ENCODE peak calls at places on chromosomes 1 and 21, in seven cellular contexts. T, J, X, O, B, S and G are unnamed samples. For H3K4me1, the result is how much of the 10 kb centered on the place peaks cover.

GRCh38 chr1:219443763-219444162 is 169.1 kb downstream of the ZC3H11B start:
- DNase-seq in T (no peak), J (no peak), X (peak), O (no peak), B (no peak), S (peak), G (no peak)

GRCh38 chr1:176669782-176670181 is 206.8 kb downstream of the PAPPA2 start:
- DNase-seq in T (no peak), J (no peak), X (no peak), O (no peak), B (no peak), S (no peak), G (no peak)

GRCh38 chr1:234281826-234282489 is 91.3 kb upstream of the COA6 start:
- DNase-seq in T (no peak), J (no peak), X (no peak), O (no peak), B (no peak), S (peak), G (no peak)

GRCh38 chr1:226429051-226429461 is 21.2 kb upstream of the PARP1 start:
- DNase-seq in T (no peak), J (no peak), X (no peak), O (no peak), B (no peak), S (no peak), G (peak)

GRCh38 chr1:86152887-86153286 is 3.7 kb downstream of the COL24A1 start:
- DNase-seq in T (no peak), J (no peak), X (no peak), O (no peak), B (no peak), S (no peak), G (no peak)

GRCh38 chr1:156667610-156667967 is 9.6 kb downstream of the NES start:
- DNase-seq in T (no peak), J (no peak), X (peak), O (no peak), B (no peak), S (no peak), G (no peak)

GRCh38 chr1:203378529-203379271 is 27.8 kb upstream of the FMOD start:
- DNase-seq in T (no peak), J (no peak), X (no peak), O (peak), B (no peak), S (no peak), G (no peak)

GRCh38 chr1:41377397-41377796 is 16.2 kb downstream of the FOXO6 start:
- DNase-seq in T (no peak), J (no peak), X (no peak), O (no peak), B (no peak), S (no peak), G (no peak)

GRCh38 chr1:186681806-186682205 is 1.6 kb upstream of the PTGS2 start:
- DNase-seq in T (peak), J (no peak), X (peak), O (no peak), B (no peak), S (peak), G (no peak)

GRCh38 chr1:20158358-20159070 is 19.4 kb downstream of the PLA2G2F start:
- DNase-seq in T (no peak), J (no peak), X (no peak), O (no peak), B (no peak), S (no peak), G (no peak)

GRCh38 chr1:111225717-111226400 is 1.7 kb upstream of the CHI3L2 start:
- DNase-seq in T (no peak), J (no peak), X (peak), O (no peak), B (no peak), S (no peak), G (peak)

GRCh38 chr1:22754106-22754768 is 43.6 kb downstream of the EPHB2 start:
- DNase-seq in T (peak), J (no peak), X (peak), O (peak), B (no peak), S (peak), G (no peak)

GRCh38 chr1:234473123-234473522 is 5.9 kb downstream of the TARBP1 start:
- DNase-seq in T (peak), J (no peak), X (no peak), O (no peak), B (no peak), S (no peak), G (no peak)

GRCh38 chr1:22031214-22031962 is 21.1 kb upstream of the CDC42 start:
- DNase-seq in T (peak), J (no peak), X (no peak), O (no peak), B (no peak), S (no peak), G (no peak)

GRCh38 chr1:33661791-33662190 is 189.3 kb downstream of the ZSCAN20 start:
- DNase-seq in T (no peak), J (no peak), X (no peak), O (no peak), B (no peak), S (no peak), G (no peak)

GRCh38 chr1:220817907-220818306 is 31.2 kb downstream of the MTARC1 start:
- DNase-seq in T (no peak), J (no peak), X (peak), O (no peak), B (no peak), S (peak), G (no peak)

GRCh38 chr1:182826892-182827291 is 12.3 kb upstream of the DHX9 start:
- DNase-seq in T (no peak), J (no peak), X (no peak), O (no peak), B (no peak), S (no peak), G (no peak)

GRCh38 chr1:115052454-115053083 is 22.9 kb downstream of the TSHB start:
- DNase-seq in T (peak), J (peak), X (peak), O (peak), B (peak), S (peak), G (peak)

GRCh38 chr1:11456970-11457369 is 22.0 kb upstream of the DISP3 start:
- DNase-seq in T (no peak), J (no peak), X (no peak), O (no peak), B (no peak), S (no peak), G (peak)
- H3K4me1 ChIP-seq in T (under half), J (under half), X (under half), O (under half), B (under half), S (under half), G (under half)

GRCh38 chr1:10764296-10764798 is 32.1 kb downstream of the CASZ1 start:
- DNase-seq in T (no peak), J (no peak), X (no peak), O (no peak), B (no peak), S (no peak), G (no peak)

GRCh38 chr1:10762875-10763274 is 33.6 kb downstream of the CASZ1 start:
- DNase-seq in T (no peak), J (no peak), X (no peak), O (no peak), B (no peak), S (no peak), G (no peak)

GRCh38 chr1:10767282-10767681 is 29.2 kb downstream of the CASZ1 start:
- DNase-seq in T (no peak), J (no peak), X (no peak), O (no peak), B (no peak), S (no peak), G (no peak)

GRCh38 chr1:10765734-10766478 is 30.5 kb downstream of the CASZ1 start:
- DNase-seq in T (no peak), J (no peak), X (no peak), O (no peak), B (no peak), S (peak), G (no peak)

GRCh38 chr1:10765304-10765703 is 31.1 kb downstream of the CASZ1 start:
- DNase-seq in T (no peak), J (no peak), X (no peak), O (no peak), B (no peak), S (no peak), G (no peak)
- H2AFZ ChIP-seq in T (no peak), J (no peak), X (no peak), O (no peak), B (no peak), S (no peak), G (no peak)

DNA sequence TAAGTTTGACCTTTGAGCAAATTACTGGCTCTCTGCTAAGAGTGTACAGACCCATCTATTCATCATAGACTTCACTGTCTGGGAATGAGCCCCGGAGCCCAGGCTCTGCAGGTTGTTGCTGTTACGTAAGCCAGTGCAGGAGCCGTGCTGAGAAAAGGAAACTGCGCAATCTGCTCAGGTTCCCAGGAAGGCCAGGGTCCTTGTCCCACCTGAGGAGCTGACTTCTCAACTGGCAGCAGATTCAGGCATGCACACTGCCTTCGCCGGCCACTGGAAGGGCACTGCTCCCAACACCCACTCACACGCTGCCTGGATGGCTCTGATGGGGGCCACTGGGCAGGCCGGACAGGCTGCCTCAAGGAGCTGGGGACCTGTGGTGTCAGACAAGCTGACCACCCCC is 19.5 kb downstream of the RCAN1 start:
- DNase-seq in T (no peak), J (no peak), X (peak), O (no peak), B (no peak), S (no peak), G (no peak)
- H3K4me1 ChIP-seq in T (under half), J (under half), X (under half), O (under half), B (half or more), S (under half), G (under half)

GRCh38 chr1:38814984-38815464 is 44.5 kb downstream of the RRAGC start:
- DNase-seq in T (no peak), J (no peak), X (no peak), O (no peak), B (no peak), S (no peak), G (no peak)
- H2AFZ ChIP-seq in T (no peak), J (no peak), X (no peak), O (no peak), B (no peak), S (no peak), G (no peak)

DNA sequence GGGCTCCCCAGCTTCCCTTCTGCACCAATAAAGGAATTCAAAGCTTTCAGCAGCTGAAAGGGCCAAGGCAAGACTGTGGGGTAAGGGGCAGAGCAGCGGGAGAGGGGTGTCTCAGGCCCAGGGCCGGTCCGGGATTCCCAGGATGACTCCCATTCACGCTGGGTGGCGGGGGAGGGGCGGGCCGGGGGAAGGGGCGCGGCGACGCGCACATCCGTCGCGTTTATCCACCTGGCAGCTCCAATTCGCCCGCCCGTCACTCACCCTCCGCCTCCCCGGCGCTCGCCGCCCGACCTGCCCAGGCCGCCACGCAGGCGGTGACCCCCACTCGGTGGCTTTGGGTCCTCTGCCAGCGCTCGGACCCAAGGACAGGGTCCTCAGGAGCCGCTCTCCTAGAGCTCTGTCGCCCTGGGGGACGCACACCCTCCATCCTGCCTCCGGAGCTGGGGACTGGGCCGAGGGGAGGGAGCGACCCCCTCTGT is 3.7 kb downstream of the ADGRB2 start:
- DNase-seq in T (no peak), J (peak), X (peak), O (no peak), B (peak), S (no peak), G (no peak)
- H3K4me1 ChIP-seq in T (under half), J (under half), X (under half), O (under half), B (under half), S (under half), G (under half)

GRCh38 chr1:91727763-91728162 is 158.2 kb downstream of the TGFBR3 start:
- DNase-seq in T (peak), J (no peak), X (peak), O (no peak), B (no peak), S (no peak), G (no peak)
- H2AFZ ChIP-seq in T (no peak), J (no peak), X (no peak), O (no peak), B (no peak), S (no peak), G (no peak)

GRCh38 chr1:201717286-201717685 is 111.7 kb upstream of the IPO9 start:
- DNase-seq in T (no peak), J (no peak), X (no peak), O (no peak), B (no peak), S (no peak), G (no peak)

GRCh38 chr1:201716742-201717135 is 112.2 kb upstream of the IPO9 start:
- DNase-seq in T (no peak), J (no peak), X (no peak), O (no peak), B (no peak), S (no peak), G (no peak)

GRCh38 chr1:201714542-201715276 is 114.2 kb upstream of the IPO9 start:
- DNase-seq in T (peak), J (no peak), X (peak), O (no peak), B (peak), S (peak), G (no peak)

GRCh38 chr1:201715351-201715750 is 113.6 kb upstream of the IPO9 start:
- DNase-seq in T (no peak), J (no peak), X (no peak), O (no peak), B (no peak), S (no peak), G (no peak)

DNA sequence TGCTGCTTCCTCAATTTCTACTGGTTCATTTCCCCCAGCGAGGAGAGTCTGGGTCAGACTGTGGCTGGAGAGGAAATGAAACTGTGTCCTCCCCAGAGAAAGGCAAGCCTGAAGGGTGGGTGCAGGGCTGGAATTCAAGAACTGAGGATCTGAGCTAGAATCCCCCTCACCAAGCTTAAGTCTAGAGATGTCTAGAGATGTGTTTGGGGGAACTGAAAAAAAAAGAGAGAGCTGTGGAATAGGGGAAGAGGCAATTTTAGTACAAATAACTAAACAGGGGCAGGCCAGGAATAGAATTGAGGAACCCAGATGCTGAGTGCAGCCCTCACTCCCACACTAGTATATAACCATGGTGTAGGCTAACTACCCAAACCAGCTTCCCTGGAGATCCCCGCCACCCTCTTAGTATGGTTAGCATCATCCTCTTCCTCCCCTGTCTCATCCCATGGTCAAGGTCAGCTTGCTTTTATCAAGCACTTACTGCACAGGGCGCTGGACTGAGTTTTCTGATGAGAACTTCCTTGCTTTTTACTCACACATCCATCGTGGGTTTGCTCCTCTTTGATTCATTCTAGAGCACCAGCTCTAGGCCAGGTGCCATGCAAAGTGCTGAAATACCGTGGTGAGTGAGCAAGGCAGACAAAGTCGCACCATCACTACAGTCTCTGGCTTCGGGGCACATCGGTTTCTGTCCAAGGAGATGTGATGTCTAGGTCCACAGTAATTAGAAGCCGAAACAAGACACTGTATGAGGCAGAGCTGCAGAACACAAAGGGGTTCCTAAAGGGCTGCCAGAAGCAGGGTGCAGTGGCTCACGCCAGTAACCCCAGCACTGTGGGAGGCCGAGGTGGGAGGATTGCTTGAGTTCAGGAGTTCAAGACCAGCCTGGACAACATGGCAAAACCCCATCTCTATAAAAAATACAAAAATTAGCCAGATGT is 112.9 kb upstream of the IPO9 start:
- DNase-seq in T (no peak), J (no peak), X (no peak), O (peak), B (no peak), S (peak), G (no peak)
- H3K4me1 ChIP-seq in T (under half), J (under half), X (half or more), O (under half), B (under half), S (half or more), G (under half)

DNA sequence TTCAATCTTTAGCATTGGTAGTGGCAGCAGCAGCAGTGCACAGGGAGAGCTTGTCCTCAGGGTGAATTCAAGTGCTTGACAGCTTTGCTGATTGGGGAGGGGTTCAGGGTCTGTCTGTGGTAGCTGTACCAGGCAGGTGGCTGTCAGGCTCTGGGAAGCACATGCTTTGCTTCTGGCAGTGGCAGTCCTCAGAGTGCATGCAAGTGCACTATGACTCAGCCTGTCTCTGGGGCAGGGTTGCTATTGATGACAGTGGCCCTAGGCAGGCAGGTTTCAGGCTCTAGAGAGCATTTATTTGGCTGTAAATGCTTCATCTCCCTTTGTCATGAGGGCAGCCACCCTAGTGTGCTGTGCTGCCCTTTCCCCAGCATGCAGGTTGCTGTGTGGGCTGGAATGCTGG is 251.9 kb upstream of the LRRC7 start:
- DNase-seq in T (no peak), J (peak), X (no peak), O (no peak), B (no peak), S (no peak), G (no peak)
- H2AFZ ChIP-seq in T (no peak), J (no peak), X (no peak), O (no peak), B (no peak), S (no peak), G (no peak)

GRCh38 chr1:18293291-18293690 is 185.7 kb downstream of the IGSF21 start:
- DNase-seq in T (no peak), J (no peak), X (no peak), O (no peak), B (no peak), S (no peak), G (no peak)
- H3K4me1 ChIP-seq in T (under half), J (under half), X (under half), O (under half), B (under half), S (under half), G (under half)

GRCh38 chr1:6519491-6519934 is 28.0 kb upstream of the PLEKHG5 start:
- DNase-seq in T (no peak), J (no peak), X (peak), O (no peak), B (no peak), S (peak), G (no peak)
- H2AFZ ChIP-seq in T (no peak), J (no peak), X (no peak), O (no peak), B (no peak), S (no peak), G (no peak)